ENCODE peak calls at places on chromosomes 6 and 20, in five cellular contexts. One of them, this sample, is unnamed.

GRCh38 chr20:3854462-3854870 is 7.8 kb downstream of the MAVS start:
- DNase-seq in H1: no peak
- DNase-seq in HCT116: no peak
- DNase-seq in SK-N-SH: no peak
- DNase-seq in GM12878: no peak
- DNase-seq in this sample: peak

GRCh38 chr6:151317206-151317994 is 74.0 kb downstream of the ZBTB2 start:
- DNase-seq in H1: no peak
- DNase-seq in HCT116: no peak
- DNase-seq in SK-N-SH: no peak
- DNase-seq in GM12878: no peak
- DNase-seq in this sample: no peak

GRCh38 chr6:7243188-7243942 is 69.6 kb downstream of the SSR1 start:
- DNase-seq in H1: peak
- DNase-seq in HCT116: peak
- DNase-seq in SK-N-SH: peak
- DNase-seq in GM12878: no peak
- DNase-seq in this sample: peak

GRCh38 chr20:53296451-53297153 is 297.0 kb downstream of the ZNF217 start:
- DNase-seq in H1: no peak
- DNase-seq in HCT116: no peak
- DNase-seq in SK-N-SH: no peak
- DNase-seq in GM12878: no peak
- DNase-seq in this sample: no peak

GRCh38 chr20:13261460-13262301 is 40.6 kb downstream of the ISM1 start:
- DNase-seq in H1: peak
- DNase-seq in HCT116: peak
- DNase-seq in SK-N-SH: peak
- DNase-seq in GM12878: no peak
- DNase-seq in this sample: no peak

GRCh38 chr6:90068835-90069478 is 174.7 kb downstream of the GJA10 start:
- DNase-seq in H1: no peak
- DNase-seq in HCT116: no peak
- DNase-seq in SK-N-SH: no peak
- DNase-seq in GM12878: no peak
- DNase-seq in this sample: no peak

GRCh38 chr20:14581731-14582130 is 244.3 kb upstream of the FLRT3 start:
- DNase-seq in H1: no peak
- DNase-seq in HCT116: no peak
- DNase-seq in SK-N-SH: no peak
- DNase-seq in GM12878: no peak
- DNase-seq in this sample: no peak

GRCh38 chr20:10603971-10604864 is 69.6 kb downstream of the JAG1 start:
- DNase-seq in H1: no peak
- DNase-seq in HCT116: peak
- DNase-seq in SK-N-SH: no peak
- DNase-seq in GM12878: no peak
- DNase-seq in this sample: no peak

GRCh38 chr6:164069352-164070022 is 655.0 kb downstream of the QKI start:
- DNase-seq in H1: no peak
- DNase-seq in HCT116: no peak
- DNase-seq in SK-N-SH: no peak
- DNase-seq in GM12878: no peak
- DNase-seq in this sample: no peak

GRCh38 chr6:165713845-165714466 is 50.9 kb upstream of the PDE10A start:
- DNase-seq in H1: no peak
- DNase-seq in HCT116: no peak
- DNase-seq in SK-N-SH: no peak
- DNase-seq in GM12878: no peak
- DNase-seq in this sample: no peak

GRCh38 chr6:37047421-37047931 is 42.0 kb downstream of the FGD2 start:
- DNase-seq in H1: no peak
- DNase-seq in HCT116: no peak
- DNase-seq in SK-N-SH: no peak
- DNase-seq in GM12878: no peak
- DNase-seq in this sample: no peak

GRCh38 chr20:7003598-7003997 is 236.1 kb downstream of the BMP2 start:
- DNase-seq in H1: no peak
- DNase-seq in HCT116: no peak
- DNase-seq in SK-N-SH: no peak
- DNase-seq in GM12878: no peak
- DNase-seq in this sample: no peak

GRCh38 chr6:25787469-25787868 is 32.9 kb downstream of the SLC17A4 start:
- DNase-seq in H1: no peak
- DNase-seq in HCT116: no peak
- DNase-seq in SK-N-SH: no peak
- DNase-seq in GM12878: no peak
- DNase-seq in this sample: no peak

GRCh38 chr6:42140051-42140450 is 2.4 kb downstream of the C6orf132 start:
- DNase-seq in H1: no peak
- DNase-seq in HCT116: no peak
- DNase-seq in SK-N-SH: no peak
- DNase-seq in GM12878: no peak
- DNase-seq in this sample: no peak

GRCh38 chr20:10157539-10157938 is 61.1 kb upstream of the SNAP25 start:
- DNase-seq in H1: no peak
- DNase-seq in HCT116: no peak
- DNase-seq in SK-N-SH: no peak
- DNase-seq in GM12878: no peak
- DNase-seq in this sample: no peak

GRCh38 chr20:63589261-63590217 is 15.5 kb upstream of the HELZ2 start:
- DNase-seq in H1: no peak
- DNase-seq in HCT116: no peak
- DNase-seq in SK-N-SH: no peak
- DNase-seq in GM12878: no peak
- DNase-seq in this sample: no peak

GRCh38 chr6:170066679-170067078 is 224.2 kb downstream of the DLL1 start:
- DNase-seq in H1: no peak
- DNase-seq in HCT116: no peak
- DNase-seq in SK-N-SH: no peak
- DNase-seq in GM12878: no peak
- DNase-seq in this sample: no peak

GRCh38 chr6:22113046-22113766 is 183.6 kb downstream of the PRL start:
- DNase-seq in H1: no peak
- DNase-seq in HCT116: peak
- DNase-seq in SK-N-SH: no peak
- DNase-seq in GM12878: no peak
- DNase-seq in this sample: no peak

GRCh38 chr20:39853050-39853449 is 836.0 kb downstream of the MAFB start:
- DNase-seq in H1: no peak
- DNase-seq in HCT116: no peak
- DNase-seq in SK-N-SH: no peak
- DNase-seq in GM12878: no peak
- DNase-seq in this sample: no peak

GRCh38 chr20:47352332-47353223 is 3.9 kb downstream of the ZMYND8 start:
- DNase-seq in H1: no peak
- DNase-seq in HCT116: no peak
- DNase-seq in SK-N-SH: peak
- DNase-seq in GM12878: no peak
- DNase-seq in this sample: peak

GRCh38 chr6:112432853-112433252 is 85.7 kb downstream of the RFPL4B start:
- DNase-seq in H1: no peak
- DNase-seq in HCT116: no peak
- DNase-seq in SK-N-SH: no peak
- DNase-seq in GM12878: no peak
- DNase-seq in this sample: no peak

GRCh38 chr20:37714973-37715657 is 21.3 kb downstream of the CTNNBL1 start:
- DNase-seq in H1: no peak
- DNase-seq in HCT116: no peak
- DNase-seq in SK-N-SH: no peak
- DNase-seq in GM12878: no peak
- DNase-seq in this sample: peak

GRCh38 chr6:42150254-42150653 is 7.8 kb upstream of the C6orf132 start:
- DNase-seq in H1: no peak
- DNase-seq in HCT116: no peak
- DNase-seq in SK-N-SH: no peak
- DNase-seq in GM12878: no peak
- DNase-seq in this sample: no peak

GRCh38 chr6:39753745-39754084 is 28.5 kb upstream of the KIF6 start:
- DNase-seq in H1: no peak
- DNase-seq in HCT116: no peak
- DNase-seq in SK-N-SH: no peak
- DNase-seq in GM12878: no peak
- DNase-seq in this sample: no peak

GRCh38 chr20:53434662-53435061 is 159.0 kb downstream of the ZNF217 start:
- DNase-seq in H1: no peak
- DNase-seq in HCT116: no peak
- DNase-seq in SK-N-SH: no peak
- DNase-seq in GM12878: no peak
- DNase-seq in this sample: no peak

GRCh38 chr6:26607434-26608230 is 10.9 kb downstream of the ABT1 start:
- DNase-seq in H1: no peak
- DNase-seq in HCT116: peak
- DNase-seq in SK-N-SH: peak
- DNase-seq in GM12878: no peak
- DNase-seq in this sample: peak

GRCh38 chr6:135257641-135258405 is 76.7 kb downstream of the MYB start:
- DNase-seq in H1: no peak
- DNase-seq in HCT116: no peak
- DNase-seq in SK-N-SH: no peak
- DNase-seq in GM12878: no peak
- DNase-seq in this sample: no peak

GRCh38 chr6:145261758-145262157 is 473.6 kb downstream of the EPM2A start:
- DNase-seq in H1: no peak
- DNase-seq in HCT116: no peak
- DNase-seq in SK-N-SH: no peak
- DNase-seq in GM12878: no peak
- DNase-seq in this sample: no peak

GRCh38 chr6:141483561-141484061 is 649.1 kb upstream of the GJE1 start:
- DNase-seq in H1: no peak
- DNase-seq in HCT116: no peak
- DNase-seq in SK-N-SH: no peak
- DNase-seq in GM12878: peak
- DNase-seq in this sample: no peak

GRCh38 chr6:160737934-160738333 is 35.9 kb downstream of the PLG start:
- DNase-seq in H1: no peak
- DNase-seq in HCT116: no peak
- DNase-seq in SK-N-SH: no peak
- DNase-seq in GM12878: no peak
- DNase-seq in this sample: no peak

GRCh38 chr6:47240277-47240890 is 69.3 kb downstream of the TNFRSF21 start:
- DNase-seq in H1: no peak
- DNase-seq in HCT116: no peak
- DNase-seq in SK-N-SH: no peak
- DNase-seq in GM12878: no peak
- DNase-seq in this sample: no peak

GRCh38 chr20:877814-878213 is 38.3 kb downstream of the ANGPT4 start:
- DNase-seq in H1: no peak
- DNase-seq in HCT116: no peak
- DNase-seq in SK-N-SH: no peak
- DNase-seq in GM12878: no peak
- DNase-seq in this sample: no peak

GRCh38 chr20:46970937-46971630 is 76.4 kb downstream of the EYA2 start:
- DNase-seq in H1: no peak
- DNase-seq in HCT116: peak
- DNase-seq in SK-N-SH: peak
- DNase-seq in GM12878: no peak
- DNase-seq in this sample: peak

GRCh38 chr6:152087096-152087495 is 279.6 kb downstream of the ESR1 start:
- DNase-seq in H1: no peak
- DNase-seq in HCT116: no peak
- DNase-seq in SK-N-SH: no peak
- DNase-seq in GM12878: no peak
- DNase-seq in this sample: no peak

GRCh38 chr20:20094410-20094809 is 42.1 kb downstream of the CFAP61 start:
- DNase-seq in H1: no peak
- DNase-seq in HCT116: no peak
- DNase-seq in SK-N-SH: no peak
- DNase-seq in GM12878: no peak
- DNase-seq in this sample: no peak

GRCh38 chr6:165729307-165729936 is 66.4 kb upstream of the PDE10A start:
- DNase-seq in H1: peak
- DNase-seq in HCT116: peak
- DNase-seq in SK-N-SH: peak
- DNase-seq in GM12878: no peak
- DNase-seq in this sample: peak

GRCh38 chr20:43844778-43845614 is 69.7 kb upstream of the TOX2 start:
- DNase-seq in H1: peak
- DNase-seq in HCT116: peak
- DNase-seq in SK-N-SH: no peak
- DNase-seq in GM12878: no peak
- DNase-seq in this sample: peak

GRCh38 chr6:109336221-109336955 is 45.9 kb downstream of the CD164 start:
- DNase-seq in H1: no peak
- DNase-seq in HCT116: peak
- DNase-seq in SK-N-SH: no peak
- DNase-seq in GM12878: no peak
- DNase-seq in this sample: peak
- TF ChIP-seq JUND in H1: no peak
- TF ChIP-seq JUND in HCT116: no peak
- TF ChIP-seq JUND in SK-N-SH: no peak
- TF ChIP-seq JUND in GM12878: no peak
- TF ChIP-seq JUND in this sample: no peak

GRCh38 chr6:133947302-133947900 is 5.6 kb upstream of the TBPL1 start:
- DNase-seq in H1: no peak
- DNase-seq in HCT116: no peak
- DNase-seq in SK-N-SH: no peak
- DNase-seq in GM12878: no peak
- DNase-seq in this sample: no peak
- TF ChIP-seq JUND in H1: no peak
- TF ChIP-seq JUND in HCT116: no peak
- TF ChIP-seq JUND in SK-N-SH: no peak
- TF ChIP-seq JUND in GM12878: no peak
- TF ChIP-seq JUND in this sample: no peak

GRCh38 chr6:32973144-32973854 is 4.9 kb downstream of the BRD2 start:
- DNase-seq in H1: peak
- DNase-seq in HCT116: no peak
- DNase-seq in SK-N-SH: no peak
- DNase-seq in GM12878: no peak
- DNase-seq in this sample: no peak
- TF ChIP-seq JUND in H1: no peak
- TF ChIP-seq JUND in HCT116: no peak
- TF ChIP-seq JUND in SK-N-SH: no peak
- TF ChIP-seq JUND in GM12878: no peak
- TF ChIP-seq JUND in this sample: no peak

DNA sequence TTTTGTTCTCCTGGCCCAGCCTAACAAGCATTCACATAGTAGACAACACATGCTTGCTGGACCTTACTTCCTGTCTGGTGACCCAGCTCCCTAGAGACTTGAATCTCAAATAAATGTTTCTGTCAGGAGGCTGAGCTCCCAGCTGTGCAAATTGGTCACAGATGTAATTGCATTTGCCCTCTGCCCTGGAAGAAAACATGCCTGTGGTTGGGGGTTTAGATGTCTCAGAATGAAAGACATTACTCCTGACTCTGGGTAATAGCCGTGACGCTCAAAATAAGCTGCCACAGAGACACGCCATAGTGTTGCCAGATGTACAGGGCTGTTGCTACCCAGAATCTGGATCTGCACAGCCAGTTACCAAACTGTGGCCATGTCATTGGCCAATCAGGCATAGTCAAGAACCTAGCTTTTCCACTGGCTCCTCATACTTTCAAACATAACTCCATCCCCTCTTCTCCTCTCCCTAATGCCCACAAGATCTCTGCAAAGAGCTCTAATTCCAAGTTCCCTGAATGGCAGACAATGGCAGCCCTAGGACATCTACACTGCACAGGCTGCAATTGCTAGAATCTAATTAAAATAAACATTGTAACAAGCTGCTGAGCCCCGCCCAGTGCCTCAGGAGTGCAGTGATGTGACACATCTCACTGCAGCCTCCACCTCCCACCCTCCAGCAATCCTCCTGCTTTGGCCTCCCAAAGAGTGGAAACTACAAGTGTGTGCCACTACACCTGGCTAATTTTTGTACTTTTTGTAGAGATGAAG is 32.8 kb upstream of the GMPR start:
- DNase-seq in H1: no peak
- DNase-seq in HCT116: no peak
- DNase-seq in SK-N-SH: peak
- DNase-seq in GM12878: peak
- DNase-seq in this sample: peak
- TF ChIP-seq JUND in H1: no peak
- TF ChIP-seq JUND in HCT116: no peak
- TF ChIP-seq JUND in SK-N-SH: no peak
- TF ChIP-seq JUND in GM12878: peak
- TF ChIP-seq JUND in this sample: no peak